ENCODE peak calls at places on chromosomes 1 and 21, in four cellular contexts. W, M, H and U are unnamed samples.

GRCh38 chr1:230713915-230714764 is at the start of gene AGT:
- DNase-seq in H (no peak), M (no peak), W (no peak), U (peak)

GRCh38 chr1:94514095-94514727 is 27.3 kb downstream of the F3 start:
- DNase-seq in M (peak), W (peak), H (peak), U (peak)

GRCh38 chr1:57115030-57115614 is 149.3 kb upstream of the C8B start:
- DNase-seq in W (no peak), M (no peak), H (no peak), U (no peak)

GRCh38 chr21:24150753-24151152 is 1456.5 kb downstream of the MRPL39 start:
- DNase-seq in M (no peak), H (no peak), W (no peak), U (no peak)

GRCh38 chr1:147851149-147851548 is 51.4 kb upstream of the GJA8 start:
- DNase-seq in M (peak), H (peak), W (no peak), U (peak)

GRCh38 chr1:245290836-245291235 is 136.1 kb downstream of the KIF26B start:
- DNase-seq in W (no peak), M (no peak), H (no peak), U (no peak)

GRCh38 chr21:28252923-28253322 is 739.8 kb downstream of the LTN1 start:
- DNase-seq in W (no peak), M (no peak), H (no peak), U (no peak)

GRCh38 chr1:88311907-88312306 is 372.2 kb upstream of the PKN2 start:
- DNase-seq in W (no peak), H (peak), M (no peak), U (peak)

GRCh38 chr1:162003061-162003824 is 20.4 kb downstream of the OLFML2B start:
- DNase-seq in H (no peak), M (no peak), W (no peak), U (no peak)

GRCh38 chr1:172149377-172149776 is 271.1 kb upstream of the C1orf105 start:
- DNase-seq in H (no peak), M (no peak), W (no peak), U (no peak)

GRCh38 chr1:224211262-224211962 is 28.4 kb downstream of the DEGS1 start:
- DNase-seq in W (no peak), H (peak), M (no peak), U (peak)

GRCh38 chr1:96306809-96307208 is 414.8 kb upstream of the PTBP2 start:
- DNase-seq in W (no peak), M (no peak), H (no peak), U (no peak)

GRCh38 chr1:247110627-247111258 is 6.6 kb upstream of the ZNF669 start:
- DNase-seq in M (peak), H (no peak), W (no peak), U (no peak)

GRCh38 chr1:77271851-77272250 is 10.0 kb upstream of the AK5 start:
- DNase-seq in W (no peak), H (no peak), M (no peak), U (no peak)

GRCh38 chr1:235527196-235527814 is 23.1 kb upstream of the B3GALNT2 start:
- DNase-seq in H (no peak), M (no peak), W (no peak), U (no peak)

GRCh38 chr21:44847261-44848056 is 26.0 kb downstream of the PTTG1IP start:
- DNase-seq in W (no peak), M (no peak), H (no peak), U (no peak)

GRCh38 chr1:248841702-248842395 is 3.8 kb downstream of the ZNF672 start:
- DNase-seq in M (no peak), H (peak), W (peak), U (peak)

GRCh38 chr1:18241932-18242331 is 134.3 kb downstream of the IGSF21 start:
- DNase-seq in H (no peak), W (no peak), M (no peak), U (no peak)

GRCh38 chr1:179447489-179447888 is 81.7 kb downstream of the AXDND1 start:
- DNase-seq in W (peak), M (peak), H (peak), U (peak)

GRCh38 chr1:204092632-204093420 is 19.9 kb downstream of the SOX13 start:
- DNase-seq in H (no peak), W (no peak), M (no peak), U (no peak)

GRCh38 chr1:113058861-113059441 is 14.0 kb upstream of the LRIG2 start:
- DNase-seq in M (peak), W (no peak), H (no peak), U (no peak)

GRCh38 chr1:4853930-4854329 is 199.5 kb downstream of the AJAP1 start:
- DNase-seq in H (no peak), M (no peak), W (no peak), U (no peak)

GRCh38 chr1:243946253-243946652 is 96.2 kb upstream of the AKT3 start:
- DNase-seq in W (no peak), M (peak), H (no peak), U (no peak)

GRCh38 chr1:209692296-209692695 is 12.3 kb upstream of the HSD11B1 start:
- DNase-seq in W (no peak), H (no peak), M (no peak), U (no peak)

GRCh38 chr1:12577020-12577419 is 41.0 kb downstream of the DHRS3 start:
- DNase-seq in W (no peak), M (no peak), H (no peak), U (no peak)

GRCh38 chr1:214500349-214501055 is 50.9 kb downstream of the PTPN14 start:
- DNase-seq in M (no peak), W (no peak), H (no peak), U (no peak)

GRCh38 chr1:108779455-108779854 is 33.0 kb downstream of the STXBP3 start:
- DNase-seq in M (no peak), H (no peak), W (no peak), U (no peak)

GRCh38 chr1:58964880-58965279 is 181.0 kb upstream of the JUN start:
- DNase-seq in W (no peak), H (no peak), M (no peak), U (peak)

GRCh38 chr1:30535595-30536325 is 187.6 kb downstream of the MATN1 start:
- DNase-seq in W (no peak), H (no peak), M (no peak), U (no peak)

GRCh38 chr1:116377564-116378529 is 4.8 kb downstream of the ATP1A1 start:
- DNase-seq in W (no peak), H (peak), M (no peak), U (peak)

GRCh38 chr21:39715804-39716397 is 29.1 kb upstream of the IGSF5 start:
- DNase-seq in M (peak), H (peak), W (peak), U (peak)

GRCh38 chr1:159937014-159937750 is 8.2 kb downstream of the IGSF9 start:
- DNase-seq in H (no peak), W (no peak), M (no peak), U (no peak)

GRCh38 chr1:153659175-153659534 is 652 bp downstream of the SNAPIN start:
- DNase-seq in W (no peak), M (no peak), H (no peak), U (no peak)

GRCh38 chr1:35570589-35571137 is 2.5 kb upstream of the TFAP2E start:
- DNase-seq in M (no peak), W (no peak), H (no peak), U (no peak)

GRCh38 chr1:35567947-35568558 is 5.1 kb upstream of the TFAP2E start:
- DNase-seq in H (no peak), W (no peak), M (no peak), U (no peak)

GRCh38 chr1:35571263-35571662 is 1.9 kb upstream of the TFAP2E start:
- DNase-seq in M (no peak), W (no peak), H (no peak), U (no peak)

GRCh38 chr1:35569956-35570355 is 3.2 kb upstream of the TFAP2E start:
- DNase-seq in M (no peak), H (no peak), W (no peak), U (no peak)

GRCh38 chr1:35568975-35569395 is 4.1 kb upstream of the TFAP2E start:
- DNase-seq in M (peak), H (peak), W (peak), U (peak)
- TF ChIP-seq NR3C1 in M (no peak), H (no peak), W (no peak), U (no peak)

DNA sequence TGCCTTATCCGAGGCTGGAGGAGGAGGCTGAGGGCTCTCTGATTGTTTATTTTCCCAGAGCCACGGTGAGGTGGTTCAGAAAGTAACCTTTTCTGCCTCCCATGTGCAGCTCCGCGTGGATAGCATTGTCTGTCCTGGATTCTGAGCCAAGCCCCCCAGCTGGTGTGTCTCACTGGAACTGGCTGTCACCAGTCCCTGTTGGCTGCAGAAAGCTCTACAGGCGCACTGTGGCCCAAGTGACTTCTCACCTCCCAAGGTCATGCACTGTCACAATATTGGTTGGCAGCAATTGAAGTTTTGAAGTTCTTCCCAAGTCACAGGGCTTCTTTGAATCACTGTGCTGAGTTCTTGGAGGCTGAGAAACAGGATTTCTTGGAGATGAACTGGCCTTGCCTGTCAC is 8.2 kb downstream of the BMP8A start:
- DNase-seq in H (no peak), W (no peak), M (no peak), U (peak)
- TF ChIP-seq NR3C1 in H (no peak), W (no peak), M (no peak), U (no peak)

DNA sequence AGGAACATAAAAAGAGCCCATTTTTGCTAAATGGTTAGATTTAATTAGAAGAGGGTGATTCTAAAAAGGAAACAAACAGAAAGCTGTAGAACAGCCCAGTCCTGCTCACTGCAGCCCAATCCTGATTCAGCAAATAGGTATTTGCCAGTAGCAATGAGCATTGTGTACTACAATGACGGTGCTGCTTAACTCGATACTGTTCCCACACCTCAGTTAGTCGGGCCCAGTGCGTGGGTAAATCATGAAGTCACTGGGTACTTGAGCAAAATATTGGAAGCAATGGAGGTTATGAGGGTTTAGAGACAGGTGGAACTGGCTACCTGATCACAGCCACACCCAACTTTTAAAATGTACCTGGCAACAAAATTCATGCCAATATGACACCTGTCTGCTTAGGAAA is 101.5 kb upstream of the ADGRL2 start:
- DNase-seq in W (no peak), M (no peak), H (peak), U (no peak)
- TF ChIP-seq NR3C1 in W (no peak), M (no peak), H (no peak), U (no peak)

DNA sequence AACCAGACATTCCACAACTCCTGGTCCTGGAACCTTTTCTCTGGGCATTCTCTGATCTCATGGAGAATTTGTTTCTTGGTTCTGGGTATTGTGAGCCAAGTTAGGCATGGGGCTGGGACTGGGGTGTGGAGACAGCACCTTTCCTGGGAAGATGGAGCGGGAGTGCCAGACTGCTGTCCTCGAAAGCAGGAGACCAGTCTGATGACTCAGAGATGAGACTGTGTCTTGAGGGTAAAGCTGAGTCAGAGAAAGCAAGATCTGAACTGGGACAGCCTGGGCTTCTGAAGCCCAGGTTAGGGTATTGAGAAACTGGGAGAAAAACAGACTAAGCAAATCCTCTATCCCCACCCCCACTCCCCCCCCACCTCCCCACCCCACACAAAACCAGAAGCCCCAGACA is 2.2 kb upstream of the KANK4 start:
- DNase-seq in M (no peak), H (peak), W (no peak), U (no peak)
- TF ChIP-seq NR3C1 in M (no peak), H (no peak), W (no peak), U (no peak)